ENCODE peak calls at places on chromosomes 12 and 14, in four cellular contexts. A, P, B and W are unnamed samples.

GRCh38 chr12:64240781-64241180 is 18.7 kb upstream of the KICS2 start:
- DNase-seq in A (no peak), P (no peak), B (no peak), W (no peak)

GRCh38 chr14:98008381-98009113 is 1211.4 kb downstream of the VRK1 start:
- DNase-seq in A (no peak), P (no peak), B (no peak), W (no peak)

GRCh38 chr12:2251485-2252179 is 198.8 kb downstream of the CACNA1C start:
- DNase-seq in A (no peak), P (no peak), B (peak), W (no peak)

GRCh38 chr12:57209916-57210315 is 6.7 kb upstream of the NXPH4 start:
- DNase-seq in A (no peak), P (no peak), B (no peak), W (no peak)

GRCh38 chr12:87439990-87440827 is 589.0 kb downstream of the C12orf50 start:
- DNase-seq in A (no peak), P (no peak), B (peak), W (no peak)

GRCh38 chr12:64943686-64944085 is 119.2 kb downstream of the TBC1D30 start:
- DNase-seq in A (no peak), P (no peak), B (peak), W (no peak)

GRCh38 chr12:80778005-80778541 is 61.4 kb downstream of the MYF5 start:
- DNase-seq in A (no peak), P (no peak), B (peak), W (no peak)

GRCh38 chr12:6302621-6303020 is 7.9 kb upstream of the PLEKHG6 start:
- DNase-seq in A (no peak), P (no peak), B (peak), W (no peak)

GRCh38 chr12:52523825-52524224 is 3.6 kb upstream of the KRT5 start:
- DNase-seq in A (peak), P (no peak), B (no peak), W (peak)

GRCh38 chr12:34205401-34205800 is 183.1 kb downstream of the ALG10 start:
- DNase-seq in A (peak), P (no peak), B (no peak), W (no peak)

GRCh38 chr12:57724003-57724935 is 14.3 kb downstream of the AGAP2 start:
- DNase-seq in A (no peak), P (no peak), B (no peak), W (no peak)

GRCh38 chr14:68753696-68754095 is 39.2 kb downstream of the ZFP36L1 start:
- DNase-seq in A (no peak), P (no peak), B (peak), W (no peak)

GRCh38 chr12:62647586-62647985 is 181.0 kb downstream of the MON2 start:
- DNase-seq in A (no peak), P (no peak), B (peak), W (no peak)

GRCh38 chr14:29814153-29815057 is 113.2 kb downstream of the PRKD1 start:
- DNase-seq in A (no peak), P (no peak), B (peak), W (no peak)

GRCh38 chr12:107607464-107608392 is 77.9 kb upstream of the PWP1 start:
- DNase-seq in A (peak), P (peak), B (peak), W (peak)

GRCh38 chr12:107605293-107605692 is 80.3 kb upstream of the PWP1 start:
- DNase-seq in A (no peak), P (no peak), B (no peak), W (no peak)

GRCh38 chr12:107612508-107612907 is 73.1 kb upstream of the PWP1 start:
- DNase-seq in A (no peak), P (no peak), B (no peak), W (no peak)

GRCh38 chr12:107610030-107610859 is 75.4 kb upstream of the PWP1 start:
- DNase-seq in A (no peak), P (no peak), B (peak), W (peak)
- TF ChIP-seq CTCF in A (peak), P (no peak), B (peak), W (peak)

GRCh38 chr14:104331871-104332605 is 193.7 kb downstream of the KIF26A start:
- DNase-seq in A (no peak), P (no peak), B (no peak), W (no peak)
- TF ChIP-seq CTCF in A (no peak), P (no peak), B (peak), W (no peak)

GRCh38 chr12:71755146-71755892 is 656 bp downstream of the RAB21 start:
- DNase-seq in A (no peak), P (no peak), B (peak), W (peak)
- TF ChIP-seq CTCF in A (no peak), P (no peak), B (no peak), W (no peak)

GRCh38 chr14:90381999-90382451 is 14.8 kb upstream of the CALM1 start:
- DNase-seq in A (no peak), P (no peak), B (peak), W (peak)

GRCh38 chr14:90383731-90384542 is 12.9 kb upstream of the CALM1 start:
- DNase-seq in A (peak), P (peak), B (peak), W (peak)

GRCh38 chr14:90382491-90383125 is 14.2 kb upstream of the CALM1 start:
- DNase-seq in A (peak), P (no peak), B (peak), W (peak)

GRCh38 chr14:90384543-90384911 is 12.3 kb upstream of the CALM1 start:
- DNase-seq in A (no peak), P (no peak), B (peak), W (no peak)

DNA sequence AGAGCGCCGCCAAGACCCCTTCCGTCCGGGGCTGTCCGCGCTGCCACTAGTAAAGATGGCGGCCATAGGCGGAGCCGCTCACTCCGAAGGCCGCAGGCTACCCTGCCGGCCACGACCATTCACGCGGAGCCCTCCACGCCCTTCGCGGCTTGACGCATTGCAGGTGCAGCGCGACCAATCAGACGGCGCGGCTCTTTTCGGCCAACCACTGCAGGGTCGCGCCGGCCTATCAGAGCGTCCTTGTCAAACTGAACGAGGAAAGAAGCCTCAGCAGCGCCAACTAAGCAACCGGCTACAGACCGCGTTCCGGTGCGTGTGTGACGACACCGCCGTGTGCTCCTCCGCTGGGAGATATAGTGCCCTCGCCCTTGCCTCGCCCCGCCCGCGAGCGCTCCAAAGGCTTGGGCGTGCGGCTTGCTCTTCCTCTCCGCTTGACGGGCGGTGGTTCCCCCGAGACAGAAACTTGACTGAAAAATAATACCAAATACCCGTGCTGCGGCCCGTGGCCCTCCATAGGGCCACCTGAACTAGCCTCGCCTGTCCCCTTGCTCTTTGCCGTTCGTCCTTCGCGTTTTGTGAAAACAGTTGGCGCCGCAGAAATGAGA is 13.6 kb upstream of the CALM1 start:
- DNase-seq in A (peak), P (peak), B (peak), W (peak)
- TF ChIP-seq CTCF in A (no peak), P (no peak), B (no peak), W (no peak)